ENCODE peak calls at places on chromosome 5, in five cellular contexts. H, E, C, I and T are unnamed samples.

GRCh38 chr5:54804086-54804485 is 181.3 kb downstream of the ESM1 start:
- DNase-seq in H (no peak), E (no peak), C (no peak), I (no peak), T (no peak)

GRCh38 chr5:14270212-14270702 is 127.1 kb downstream of the TRIO start:
- DNase-seq in H (peak; percentile 79), E (peak; percentile 49), C (peak; percentile 83), I (no peak), T (no peak)

GRCh38 chr5:39668980-39669379 is 244.2 kb upstream of the DAB2 start:
- DNase-seq in H (no peak), E (no peak), C (no peak), I (no peak), T (no peak)

GRCh38 chr5:154467655-154468354 is 10.2 kb downstream of the HAND1 start:
- DNase-seq in H (peak; percentile 76), E (peak; percentile 60), C (peak; percentile 74), I (peak; percentile 85), T (peak; percentile 7)

GRCh38 chr5:154712518-154713437 is 42.4 kb upstream of the LARP1 start:
- DNase-seq in H (no peak), E (no peak), C (peak; percentile 13), I (peak; percentile 80), T (no peak)

GRCh38 chr5:141100243-141100805 is at the start of gene PCDHB3:
- DNase-seq in H (peak; percentile 40), E (no peak), C (no peak), I (peak; percentile 64), T (no peak)

GRCh38 chr5:15421798-15422456 is 78.1 kb upstream of the FBXL7 start:
- DNase-seq in H (no peak), E (no peak), C (no peak), I (no peak), T (no peak)

GRCh38 chr5:7592910-7593309 is 197.0 kb downstream of the ADCY2 start:
- DNase-seq in H (no peak), E (no peak), C (peak; percentile 29), I (no peak), T (no peak)

GRCh38 chr5:113293068-113293571 is 141.7 kb downstream of the TSSK1B start:
- DNase-seq in H (no peak), E (no peak), C (peak; percentile 15), I (no peak), T (no peak)

GRCh38 chr5:142141463-142141862 is 32.9 kb downstream of the NDFIP1 start:
- DNase-seq in H (no peak), E (no peak), C (peak; percentile 7), I (no peak), T (no peak)

GRCh38 chr5:144028644-144029043 is 141.8 kb downstream of the YIPF5 start:
- DNase-seq in H (peak; percentile 27), E (no peak), C (peak; percentile 8), I (no peak), T (no peak)

GRCh38 chr5:144026286-144026685 is 144.2 kb downstream of the YIPF5 start:
- DNase-seq in H (no peak), E (no peak), C (no peak), I (no peak), T (no peak)

GRCh38 chr5:144024601-144025000 is 145.9 kb downstream of the YIPF5 start:
- DNase-seq in H (no peak), E (no peak), C (no peak), I (no peak), T (no peak)

GRCh38 chr5:144030904-144031303 is 139.6 kb downstream of the YIPF5 start:
- DNase-seq in H (no peak), E (no peak), C (no peak), I (no peak), T (no peak)

DNA sequence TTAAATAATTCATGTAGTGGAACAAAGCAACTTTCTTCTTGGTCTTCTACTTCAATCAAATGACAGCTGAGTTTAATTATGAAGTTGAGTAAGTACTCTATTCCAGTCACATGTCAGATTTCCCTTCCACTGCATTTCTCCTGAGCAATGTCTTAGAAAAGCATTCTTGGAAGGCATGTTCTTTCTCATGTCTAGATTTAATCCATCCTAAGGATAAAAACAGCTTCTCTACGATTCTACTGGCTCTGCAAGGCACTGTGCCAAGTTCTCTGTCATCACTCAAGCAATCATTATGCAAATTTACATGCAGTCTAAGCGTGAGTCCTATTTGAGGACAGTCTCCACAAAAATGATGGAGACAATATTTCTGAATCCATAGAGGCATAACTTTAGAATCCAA is 142.4 kb downstream of the YIPF5 start:
- DNase-seq in H (peak; percentile 44), E (no peak), C (no peak), I (no peak), T (no peak)
- H3K4me3 ChIP-seq in H (no peak overlapping the region), E (no peak overlapping the region), C (no peak overlapping the region), I (no peak overlapping the region), T (no peak overlapping the region)

DNA sequence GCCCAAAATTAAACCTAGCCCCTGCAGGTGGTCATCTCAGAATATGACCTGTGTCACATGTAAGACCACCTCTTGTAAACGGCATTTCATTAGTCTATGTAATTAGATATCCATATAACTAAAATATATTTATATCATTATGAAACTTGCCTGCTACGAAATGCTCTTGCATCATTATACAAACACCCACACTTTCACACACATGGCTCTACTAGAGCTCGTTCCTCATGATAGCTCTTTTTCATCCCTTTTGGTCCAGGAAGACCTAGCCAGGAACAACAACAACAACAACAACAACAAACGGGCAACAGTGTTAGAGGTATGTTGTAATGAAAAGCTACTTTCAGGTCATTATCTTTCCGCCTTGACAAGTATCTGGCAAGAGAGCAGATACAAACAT is 58.6 kb downstream of the LHFPL2 start:
- DNase-seq in H (no peak), E (no peak), C (no peak), I (no peak), T (no peak)
- TF ChIP-seq CTCF in H (no peak), E (no peak), C (no peak), I (no peak), T (no peak)

DNA sequence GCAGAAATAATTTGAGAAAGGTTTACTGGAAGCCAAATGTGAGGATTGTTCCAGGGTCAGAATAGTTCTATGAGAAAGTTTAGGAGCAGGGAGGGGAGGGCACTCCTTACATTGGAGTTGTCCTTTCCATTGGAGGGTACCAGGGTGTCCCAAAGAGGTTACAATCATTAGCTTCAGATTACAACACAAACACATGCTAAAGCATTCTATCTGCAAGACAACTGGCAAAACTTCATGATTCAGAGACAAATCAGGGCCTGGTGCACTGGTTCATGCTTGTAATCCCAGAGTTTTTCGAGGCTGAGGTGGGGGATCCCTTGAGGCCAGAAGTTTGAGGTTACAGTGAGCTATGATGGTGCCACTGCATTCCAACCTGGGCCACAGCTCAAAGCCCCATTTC is 51.8 kb downstream of the NSUN2 start:
- DNase-seq in H (no peak), E (no peak), C (no peak), I (no peak), T (no peak)
- H3K27ac ChIP-seq in H (no peak overlapping the region), E (no peak overlapping the region), C (no peak overlapping the region), I (no peak overlapping the region), T (no peak overlapping the region)

GRCh38 chr5:95631265-95631957 is 11.5 kb downstream of the GPR150 start:
- DNase-seq in H (no peak), E (no peak), C (peak; percentile 69), I (no peak), T (no peak)
- H3K4me3 ChIP-seq in H (no peak overlapping the region), E (no peak overlapping the region), C (no peak overlapping the region), I (no peak overlapping the region), T (no peak overlapping the region)

GRCh38 chr5:177405805-177406204 is 3.6 kb downstream of the F12 start:
- DNase-seq in H (no peak), E (no peak), C (no peak), I (no peak), T (no peak)
- TF ChIP-seq CTCF in H (no peak), E (no peak), C (no peak), I (no peak), T (no peak)

GRCh38 chr5:67183859-67184258 is 12.7 kb downstream of the CD180 start:
- DNase-seq in H (no peak), E (no peak), C (no peak), I (no peak), T (no peak)

GRCh38 chr5:67178085-67178484 is 18.5 kb downstream of the CD180 start:
- DNase-seq in H (no peak), E (no peak), C (peak; percentile 17), I (no peak), T (no peak)

GRCh38 chr5:67182406-67182805 is 14.2 kb downstream of the CD180 start:
- DNase-seq in H (peak; percentile 66), E (peak; percentile 73), C (no peak), I (peak; percentile 81), T (no peak)

GRCh38 chr5:67179695-67180302 is 16.8 kb downstream of the CD180 start:
- DNase-seq in H (no peak), E (no peak), C (no peak), I (no peak), T (no peak)

GRCh38 chr5:67181648-67182218 is 14.9 kb downstream of the CD180 start:
- DNase-seq in H (no peak), E (no peak), C (no peak), I (no peak), T (no peak)
- H3K27ac ChIP-seq in H (no peak overlapping the region), E (peak overlapping the region; percentile 72), C (no peak overlapping the region), I (no peak overlapping the region), T (peak overlapping the region; percentile 56)

GRCh38 chr5:77773734-77774280 is 2.3 kb downstream of the TBCA start:
- DNase-seq in H (no peak), E (no peak), C (no peak), I (no peak), T (no peak)
- H3K4me3 ChIP-seq in H (no peak overlapping the region), E (no peak overlapping the region), C (peak overlapping the region; percentile 84), I (no peak overlapping the region), T (no peak overlapping the region)

GRCh38 chr5:163460562-163461176 is at the start of gene HMMR:
- DNase-seq in H (no peak), E (peak; percentile 20), C (peak; percentile 23), I (no peak), T (no peak)

GRCh38 chr5:163463063-163463435 is 2.6 kb downstream of the HMMR start:
- DNase-seq in H (no peak), E (no peak), C (no peak), I (no peak), T (no peak)

GRCh38 chr5:163458778-163459405 is 1.0 kb downstream of the NUDCD2 start:
- DNase-seq in H (no peak), E (no peak), C (no peak), I (no peak), T (no peak)

GRCh38 chr5:163459465-163459887 is 426 bp downstream of the NUDCD2 start:
- DNase-seq in H (no peak), E (no peak), C (no peak), I (no peak), T (no peak)

DNA sequence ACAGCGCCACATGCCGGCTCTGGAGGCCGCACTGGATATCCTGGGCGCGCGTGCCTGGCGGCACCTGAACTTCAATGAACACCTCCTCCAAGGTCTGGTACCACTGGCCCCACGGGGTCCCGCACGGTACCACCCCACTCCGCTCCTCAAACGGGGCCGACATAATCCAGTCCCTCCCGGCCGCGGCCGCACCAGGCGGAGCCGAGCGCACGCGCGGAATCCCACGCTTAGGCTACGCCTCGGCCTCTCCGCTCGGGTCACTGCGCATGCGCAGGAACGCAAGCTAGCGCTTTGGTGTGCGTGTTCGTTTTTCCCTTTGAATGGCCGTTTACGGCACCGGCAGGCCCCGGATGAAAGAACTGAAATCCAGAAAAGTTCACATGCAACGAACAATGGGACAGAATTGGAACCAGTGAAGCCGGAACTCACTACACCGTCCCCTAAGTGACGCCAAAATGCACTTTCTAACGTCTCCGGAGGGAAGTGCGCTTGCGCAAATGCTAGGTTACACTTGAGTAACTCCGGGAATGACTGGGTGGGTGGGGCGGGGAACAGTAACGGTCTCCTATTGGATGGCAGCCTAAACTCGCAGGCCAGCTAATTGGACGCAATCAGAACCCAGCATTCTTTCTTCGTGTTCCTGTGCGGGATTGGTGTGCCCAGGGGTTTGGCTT is at the start of gene NUDCD2:
- DNase-seq in H (peak; percentile 97), E (peak; percentile 96), C (peak; percentile 98), I (peak; percentile 99), T (peak; percentile 83)
- TF ChIP-seq CTCF in H (no peak), E (no peak), C (peak; percentile 49), I (no peak), T (no peak)